ENCODE peak calls at places on chromosomes 4 and X, in six cellular contexts. One of them, this sample, is unnamed.
A peak's percentile ranks its signal among the peaks of the same experiment; 100 is the strongest.

GRCh38 chr4:109296545-109296944 is 5.9 kb downstream of the COL25A1 start:
- DNase-seq in tibial nerve: no peak
- DNase-seq in adrenal gland: no peak
- DNase-seq in lower leg skin: no peak
- DNase-seq in Peyer's patch: no peak
- DNase-seq in body of pancreas: no peak
- DNase-seq in this sample: no peak

GRCh38 chr4:8082517-8083055 is 76.0 kb downstream of the ABLIM2 start:
- DNase-seq in tibial nerve: no peak
- DNase-seq in adrenal gland: no peak
- DNase-seq in lower leg skin: no peak
- DNase-seq in Peyer's patch: no peak
- DNase-seq in body of pancreas: no peak
- DNase-seq in this sample: no peak

GRCh38 chrX:43707812-43708548 is 51.9 kb downstream of the MAOA start:
- DNase-seq in tibial nerve: peak; percentile 59
- DNase-seq in adrenal gland: peak; percentile 86
- DNase-seq in lower leg skin: peak; percentile 79
- DNase-seq in Peyer's patch: peak; percentile 66
- DNase-seq in body of pancreas: peak; percentile 74
- DNase-seq in this sample: peak; percentile 73

GRCh38 chr4:532588-533317 is 33.7 kb downstream of the PIGG start:
- DNase-seq in tibial nerve: no peak
- DNase-seq in adrenal gland: peak; percentile 43
- DNase-seq in lower leg skin: no peak
- DNase-seq in Peyer's patch: no peak
- DNase-seq in body of pancreas: no peak
- DNase-seq in this sample: no peak

GRCh38 chr4:189129044-189129443 is 811.6 kb upstream of the FRG1 start:
- DNase-seq in tibial nerve: no peak
- DNase-seq in adrenal gland: no peak
- DNase-seq in lower leg skin: no peak
- DNase-seq in Peyer's patch: no peak
- DNase-seq in body of pancreas: no peak
- DNase-seq in this sample: no peak

GRCh38 chr4:5206391-5206790 is 155.1 kb downstream of the STK32B start:
- DNase-seq in tibial nerve: peak; percentile 16
- DNase-seq in adrenal gland: no peak
- DNase-seq in lower leg skin: peak; percentile 55
- DNase-seq in Peyer's patch: no peak
- DNase-seq in body of pancreas: no peak
- DNase-seq in this sample: no peak

GRCh38 chrX:6184900-6185515 is 43.7 kb downstream of the NLGN4X start:
- DNase-seq in tibial nerve: no peak
- DNase-seq in adrenal gland: no peak
- DNase-seq in lower leg skin: no peak
- DNase-seq in Peyer's patch: no peak
- DNase-seq in body of pancreas: peak; percentile 22
- DNase-seq in this sample: no peak

GRCh38 chr4:84856468-84856867 is 110.0 kb downstream of the WDFY3 start:
- DNase-seq in tibial nerve: no peak
- DNase-seq in adrenal gland: no peak
- DNase-seq in lower leg skin: no peak
- DNase-seq in Peyer's patch: no peak
- DNase-seq in body of pancreas: no peak
- DNase-seq in this sample: no peak

GRCh38 chr4:10115657-10116624 is 658 bp downstream of the WDR1 start:
- DNase-seq in tibial nerve: no peak
- DNase-seq in adrenal gland: peak; percentile 82
- DNase-seq in lower leg skin: no peak
- DNase-seq in Peyer's patch: peak; percentile 87
- DNase-seq in body of pancreas: peak; percentile 56
- DNase-seq in this sample: peak; percentile 83

GRCh38 chr4:176774852-176775251 is 17.9 kb downstream of the VEGFC start:
- DNase-seq in tibial nerve: no peak
- DNase-seq in adrenal gland: no peak
- DNase-seq in lower leg skin: no peak
- DNase-seq in Peyer's patch: no peak
- DNase-seq in body of pancreas: no peak
- DNase-seq in this sample: no peak

GRCh38 chrX:13121020-13121419 is 76.6 kb upstream of the FAM9C start:
- DNase-seq in tibial nerve: no peak
- DNase-seq in adrenal gland: no peak
- DNase-seq in lower leg skin: no peak
- DNase-seq in Peyer's patch: no peak
- DNase-seq in body of pancreas: no peak
- DNase-seq in this sample: no peak

GRCh38 chr4:186536285-186536684 is 19.1 kb downstream of the MTNR1A start:
- DNase-seq in tibial nerve: no peak
- DNase-seq in adrenal gland: no peak
- DNase-seq in lower leg skin: no peak
- DNase-seq in Peyer's patch: no peak
- DNase-seq in body of pancreas: no peak
- DNase-seq in this sample: no peak

GRCh38 chr4:105147226-105148151 is 813 bp downstream of the TET2 start:
- DNase-seq in tibial nerve: peak; percentile 45
- DNase-seq in adrenal gland: peak; percentile 65
- DNase-seq in lower leg skin: peak; percentile 21
- DNase-seq in Peyer's patch: peak; percentile 56
- DNase-seq in body of pancreas: peak; percentile 13
- DNase-seq in this sample: peak; percentile 45

GRCh38 chr4:28310926-28311325 is 1450.3 kb downstream of the STIM2 start:
- DNase-seq in tibial nerve: no peak
- DNase-seq in adrenal gland: no peak
- DNase-seq in lower leg skin: no peak
- DNase-seq in Peyer's patch: no peak
- DNase-seq in body of pancreas: no peak
- DNase-seq in this sample: no peak

GRCh38 chr4:130985371-130985770 is 1889.4 kb downstream of the C4orf33 start:
- DNase-seq in tibial nerve: no peak
- DNase-seq in adrenal gland: no peak
- DNase-seq in lower leg skin: no peak
- DNase-seq in Peyer's patch: no peak
- DNase-seq in body of pancreas: no peak
- DNase-seq in this sample: no peak

GRCh38 chrX:68060506-68061205 is 372.6 kb downstream of the OPHN1 start:
- DNase-seq in tibial nerve: no peak
- DNase-seq in adrenal gland: peak; percentile 64
- DNase-seq in lower leg skin: no peak
- DNase-seq in Peyer's patch: no peak
- DNase-seq in body of pancreas: no peak
- DNase-seq in this sample: no peak

GRCh38 chr4:105956566-105956965 is 61.3 kb downstream of the NPNT start:
- DNase-seq in tibial nerve: no peak
- DNase-seq in adrenal gland: no peak
- DNase-seq in lower leg skin: no peak
- DNase-seq in Peyer's patch: no peak
- DNase-seq in body of pancreas: no peak
- DNase-seq in this sample: no peak

GRCh38 chrX:12139934-12140611 is 1.8 kb downstream of the FRMPD4 start:
- DNase-seq in tibial nerve: no peak
- DNase-seq in adrenal gland: no peak
- DNase-seq in lower leg skin: no peak
- DNase-seq in Peyer's patch: no peak
- DNase-seq in body of pancreas: no peak
- DNase-seq in this sample: no peak

GRCh38 chr4:13989496-13989895 is 362.0 kb upstream of the BOD1L1 start:
- DNase-seq in tibial nerve: no peak
- DNase-seq in adrenal gland: peak; percentile 74
- DNase-seq in lower leg skin: no peak
- DNase-seq in Peyer's patch: no peak
- DNase-seq in body of pancreas: no peak
- DNase-seq in this sample: no peak

GRCh38 chr4:186074189-186074588 is 5.2 kb downstream of the TLR3 start:
- DNase-seq in tibial nerve: no peak
- DNase-seq in adrenal gland: peak; percentile 58
- DNase-seq in lower leg skin: no peak
- DNase-seq in Peyer's patch: no peak
- DNase-seq in body of pancreas: no peak
- DNase-seq in this sample: no peak

GRCh38 chr4:115110191-115111166 is 2.9 kb downstream of the NDST4 start:
- DNase-seq in tibial nerve: no peak
- DNase-seq in adrenal gland: no peak
- DNase-seq in lower leg skin: no peak
- DNase-seq in Peyer's patch: no peak
- DNase-seq in body of pancreas: peak; percentile 11
- DNase-seq in this sample: no peak

GRCh38 chrX:8755116-8755515 is 23.2 kb upstream of the ANOS1 start:
- DNase-seq in tibial nerve: no peak
- DNase-seq in adrenal gland: no peak
- DNase-seq in lower leg skin: no peak
- DNase-seq in Peyer's patch: no peak
- DNase-seq in body of pancreas: no peak
- DNase-seq in this sample: no peak

GRCh38 chr4:69650872-69651271 is 2.2 kb downstream of the UGT2A1 start:
- DNase-seq in tibial nerve: no peak
- DNase-seq in adrenal gland: no peak
- DNase-seq in lower leg skin: no peak
- DNase-seq in Peyer's patch: no peak
- DNase-seq in body of pancreas: no peak
- DNase-seq in this sample: no peak

GRCh38 chr4:94325835-94326234 is 16.8 kb downstream of the HPGDS start:
- DNase-seq in tibial nerve: no peak
- DNase-seq in adrenal gland: no peak
- DNase-seq in lower leg skin: no peak
- DNase-seq in Peyer's patch: no peak
- DNase-seq in body of pancreas: no peak
- DNase-seq in this sample: no peak

GRCh38 chrX:2924151-2924550 is 5.0 kb downstream of the ARSD start:
- DNase-seq in tibial nerve: no peak
- DNase-seq in adrenal gland: no peak
- DNase-seq in lower leg skin: no peak
- DNase-seq in Peyer's patch: no peak
- DNase-seq in body of pancreas: no peak
- DNase-seq in this sample: no peak

DNA sequence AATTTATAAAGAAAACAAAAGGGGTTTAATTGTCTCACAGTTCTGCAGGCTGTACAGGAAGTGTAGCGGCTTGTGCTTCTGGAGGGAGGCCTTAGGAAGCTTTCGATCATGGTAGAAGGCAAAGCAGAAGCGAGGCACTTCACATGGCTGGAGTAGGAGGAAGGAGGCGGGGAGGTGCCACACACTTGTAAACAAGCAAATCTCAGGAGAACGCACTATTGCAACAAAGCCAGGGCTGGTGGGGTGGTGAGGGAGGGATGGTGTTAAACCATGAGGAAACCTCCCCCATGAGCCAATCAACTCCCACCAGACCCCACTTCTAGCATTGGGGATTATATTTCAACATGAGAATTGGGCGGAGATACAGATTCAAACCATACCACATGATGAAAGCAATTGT is 1116.3 kb downstream of the FAT4 start:
- DNase-seq in tibial nerve: no peak
- DNase-seq in adrenal gland: no peak
- DNase-seq in lower leg skin: no peak
- DNase-seq in Peyer's patch: no peak
- DNase-seq in body of pancreas: no peak
- DNase-seq in this sample: no peak
- TF ChIP-seq POLR2A in tibial nerve: no peak
- TF ChIP-seq POLR2A in adrenal gland: no peak
- TF ChIP-seq POLR2A in lower leg skin: no peak
- TF ChIP-seq POLR2A in Peyer's patch: no peak
- TF ChIP-seq POLR2A in body of pancreas: no peak
- TF ChIP-seq POLR2A in this sample: no peak

DNA sequence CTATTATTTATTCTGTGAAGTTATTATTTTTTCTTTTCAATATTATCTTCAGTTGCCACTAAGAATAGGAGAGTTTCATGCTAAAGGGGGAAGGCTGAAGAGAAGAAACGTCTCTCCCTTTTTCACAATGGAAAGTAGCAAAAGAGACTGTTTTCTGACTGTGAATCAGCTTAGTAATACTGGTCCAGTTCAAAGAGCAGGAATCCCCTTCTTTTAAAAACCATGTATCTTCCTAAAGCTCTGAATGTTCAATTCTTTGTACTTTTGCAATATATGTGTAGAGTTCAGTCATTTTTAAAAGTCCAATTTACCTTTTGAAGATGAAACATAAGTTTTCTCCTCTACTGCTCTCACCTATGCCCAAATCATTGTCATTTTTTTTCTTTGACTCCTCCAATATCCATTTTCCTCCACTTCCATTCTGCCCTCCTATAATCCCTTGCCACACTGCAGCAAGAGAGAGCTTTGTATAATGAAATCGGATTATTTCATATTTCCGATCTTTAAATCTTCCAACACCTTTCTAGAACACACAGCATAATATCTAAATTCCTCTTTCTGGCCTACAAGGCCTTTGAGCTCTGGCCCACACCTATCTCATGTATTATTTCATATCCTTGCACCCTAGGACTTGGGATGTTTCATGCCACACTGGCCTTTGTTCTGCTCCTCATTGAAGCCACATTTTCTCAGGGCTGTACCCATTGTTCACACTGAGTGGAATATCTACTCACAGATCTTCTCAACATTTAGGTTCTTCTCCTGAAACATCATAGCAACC is 195.3 kb downstream of the CAMK2D start:
- DNase-seq in tibial nerve: no peak
- DNase-seq in adrenal gland: no peak
- DNase-seq in lower leg skin: no peak
- DNase-seq in Peyer's patch: no peak
- DNase-seq in body of pancreas: no peak
- DNase-seq in this sample: no peak
- TF ChIP-seq POLR2A in tibial nerve: no peak
- TF ChIP-seq POLR2A in adrenal gland: no peak
- TF ChIP-seq POLR2A in lower leg skin: no peak
- TF ChIP-seq POLR2A in Peyer's patch: no peak
- TF ChIP-seq POLR2A in body of pancreas: no peak
- TF ChIP-seq POLR2A in this sample: no peak

GRCh38 chr4:74111576-74111975 is 12.6 kb upstream of the CXCL2 start:
- DNase-seq in tibial nerve: no peak
- DNase-seq in adrenal gland: no peak
- DNase-seq in lower leg skin: no peak
- DNase-seq in Peyer's patch: no peak
- DNase-seq in body of pancreas: no peak
- DNase-seq in this sample: no peak

GRCh38 chr4:74108457-74109115 is 9.6 kb upstream of the CXCL2 start:
- DNase-seq in tibial nerve: no peak
- DNase-seq in adrenal gland: no peak
- DNase-seq in lower leg skin: no peak
- DNase-seq in Peyer's patch: no peak
- DNase-seq in body of pancreas: no peak
- DNase-seq in this sample: no peak

GRCh38 chr4:74109894-74110605 is 11.1 kb upstream of the CXCL2 start:
- DNase-seq in tibial nerve: no peak
- DNase-seq in adrenal gland: no peak
- DNase-seq in lower leg skin: no peak
- DNase-seq in Peyer's patch: no peak
- DNase-seq in body of pancreas: peak; percentile 28
- DNase-seq in this sample: no peak

GRCh38 chr4:74110670-74111069 is 11.7 kb upstream of the CXCL2 start:
- DNase-seq in tibial nerve: no peak
- DNase-seq in adrenal gland: no peak
- DNase-seq in lower leg skin: no peak
- DNase-seq in Peyer's patch: no peak
- DNase-seq in body of pancreas: no peak
- DNase-seq in this sample: no peak

GRCh38 chr4:74109116-74109791 is 10.3 kb upstream of the CXCL2 start:
- DNase-seq in tibial nerve: peak; percentile 50
- DNase-seq in adrenal gland: peak; percentile 65
- DNase-seq in lower leg skin: peak; percentile 33
- DNase-seq in Peyer's patch: no peak
- DNase-seq in body of pancreas: peak; percentile 25
- DNase-seq in this sample: no peak
- TF ChIP-seq POLR2A in tibial nerve: no peak
- TF ChIP-seq POLR2A in adrenal gland: no peak
- TF ChIP-seq POLR2A in lower leg skin: no peak
- TF ChIP-seq POLR2A in Peyer's patch: no peak
- TF ChIP-seq POLR2A in body of pancreas: no peak
- TF ChIP-seq POLR2A in this sample: no peak

GRCh38 chr4:86935833-86936721 is 1.3 kb downstream of the AFF1 start:
- DNase-seq in tibial nerve: peak; percentile 63
- DNase-seq in adrenal gland: peak; percentile 81
- DNase-seq in lower leg skin: peak; percentile 80
- DNase-seq in Peyer's patch: peak; percentile 82
- DNase-seq in body of pancreas: peak; percentile 69
- DNase-seq in this sample: peak; percentile 89
- TF ChIP-seq POLR2A in tibial nerve: peak; percentile 21
- TF ChIP-seq POLR2A in adrenal gland: peak; percentile 68
- TF ChIP-seq POLR2A in lower leg skin: no peak
- TF ChIP-seq POLR2A in Peyer's patch: peak; percentile 41
- TF ChIP-seq POLR2A in body of pancreas: no peak
- TF ChIP-seq POLR2A in this sample: peak; percentile 78